ENCODE peak calls at places on chromosomes 1 and 21, in eight cellular contexts. One of them, this sample, is unnamed.
A peak's percentile ranks its signal among the peaks of the same experiment; 100 is the strongest.

GRCh38 chr1:1873186-1873585 is 17.7 kb downstream of the GNB1 start:
- DNase-seq in breast epithelium: no peak
- DNase-seq in mucosa of descending colon: peak; percentile 76
- DNase-seq in progenitor cell of endocrine pancreas: no peak
- DNase-seq in CD8-positive, alpha-beta T cell: no peak
- DNase-seq in HCT116: no peak
- DNase-seq in RWPE1: no peak
- DNase-seq in ovary: no peak
- DNase-seq in this sample: no peak

GRCh38 chr1:53330819-53331218 is 2.9 kb upstream of the LRP8 start:
- DNase-seq in CD8-positive, alpha-beta T cell: no peak
- DNase-seq in ovary: no peak
- DNase-seq in breast epithelium: peak; percentile 35
- DNase-seq in HCT116: no peak
- DNase-seq in mucosa of descending colon: no peak
- DNase-seq in RWPE1: no peak
- DNase-seq in progenitor cell of endocrine pancreas: no peak
- DNase-seq in this sample: no peak

GRCh38 chr1:87678221-87678715 is 349.6 kb downstream of the LMO4 start:
- DNase-seq in progenitor cell of endocrine pancreas: no peak
- DNase-seq in HCT116: no peak
- DNase-seq in CD8-positive, alpha-beta T cell: no peak
- DNase-seq in mucosa of descending colon: no peak
- DNase-seq in breast epithelium: no peak
- DNase-seq in ovary: no peak
- DNase-seq in RWPE1: no peak
- DNase-seq in this sample: no peak

GRCh38 chr1:83900530-83900929 is 98.4 kb downstream of the TTLL7 start:
- DNase-seq in HCT116: no peak
- DNase-seq in progenitor cell of endocrine pancreas: no peak
- DNase-seq in breast epithelium: no peak
- DNase-seq in CD8-positive, alpha-beta T cell: no peak
- DNase-seq in mucosa of descending colon: no peak
- DNase-seq in ovary: no peak
- DNase-seq in RWPE1: peak; percentile 52
- DNase-seq in this sample: no peak

GRCh38 chr1:226945106-226945857 is 5.2 kb downstream of the COQ8A start:
- DNase-seq in ovary: no peak
- DNase-seq in progenitor cell of endocrine pancreas: no peak
- DNase-seq in RWPE1: no peak
- DNase-seq in HCT116: no peak
- DNase-seq in mucosa of descending colon: peak; percentile 83
- DNase-seq in breast epithelium: no peak
- DNase-seq in CD8-positive, alpha-beta T cell: no peak
- DNase-seq in this sample: no peak

GRCh38 chr1:207983044-207983443 is 72.1 kb upstream of the CD34 start:
- DNase-seq in breast epithelium: no peak
- DNase-seq in mucosa of descending colon: peak; percentile 64
- DNase-seq in progenitor cell of endocrine pancreas: no peak
- DNase-seq in HCT116: no peak
- DNase-seq in CD8-positive, alpha-beta T cell: no peak
- DNase-seq in ovary: no peak
- DNase-seq in RWPE1: no peak
- DNase-seq in this sample: peak; percentile 46

GRCh38 chr21:44871576-44872265 is 1.8 kb downstream of the PTTG1IP start:
- DNase-seq in breast epithelium: no peak
- DNase-seq in mucosa of descending colon: peak; percentile 67
- DNase-seq in HCT116: no peak
- DNase-seq in progenitor cell of endocrine pancreas: no peak
- DNase-seq in RWPE1: peak; percentile 86
- DNase-seq in CD8-positive, alpha-beta T cell: no peak
- DNase-seq in ovary: peak; percentile 19
- DNase-seq in this sample: no peak

GRCh38 chr21:38247738-38248509 is 8.9 kb upstream of the KCNJ15 start:
- DNase-seq in breast epithelium: no peak
- DNase-seq in CD8-positive, alpha-beta T cell: no peak
- DNase-seq in mucosa of descending colon: no peak
- DNase-seq in RWPE1: no peak
- DNase-seq in HCT116: no peak
- DNase-seq in progenitor cell of endocrine pancreas: no peak
- DNase-seq in ovary: no peak
- DNase-seq in this sample: no peak

GRCh38 chr1:206952182-206952581 is 5.9 kb upstream of the PIGR start:
- DNase-seq in RWPE1: peak; percentile 56
- DNase-seq in HCT116: no peak
- DNase-seq in mucosa of descending colon: no peak
- DNase-seq in breast epithelium: no peak
- DNase-seq in ovary: no peak
- DNase-seq in progenitor cell of endocrine pancreas: no peak
- DNase-seq in CD8-positive, alpha-beta T cell: no peak
- DNase-seq in this sample: no peak

GRCh38 chr1:24929091-24929875 is 793 bp downstream of the RUNX3 start:
- DNase-seq in RWPE1: no peak
- DNase-seq in CD8-positive, alpha-beta T cell: peak; percentile 79
- DNase-seq in HCT116: no peak
- DNase-seq in breast epithelium: no peak
- DNase-seq in progenitor cell of endocrine pancreas: no peak
- DNase-seq in ovary: no peak
- DNase-seq in mucosa of descending colon: peak; percentile 61
- DNase-seq in this sample: no peak

GRCh38 chr1:33383974-33384767 is 46.7 kb downstream of the PHC2 start:
- DNase-seq in progenitor cell of endocrine pancreas: no peak
- DNase-seq in breast epithelium: no peak
- DNase-seq in mucosa of descending colon: no peak
- DNase-seq in HCT116: no peak
- DNase-seq in ovary: no peak
- DNase-seq in RWPE1: peak; percentile 43
- DNase-seq in CD8-positive, alpha-beta T cell: no peak
- DNase-seq in this sample: peak; percentile 62

GRCh38 chr1:1883092-1883858 is 7.6 kb downstream of the GNB1 start:
- DNase-seq in CD8-positive, alpha-beta T cell: no peak
- DNase-seq in breast epithelium: no peak
- DNase-seq in HCT116: no peak
- DNase-seq in ovary: no peak
- DNase-seq in mucosa of descending colon: peak; percentile 4
- DNase-seq in RWPE1: no peak
- DNase-seq in progenitor cell of endocrine pancreas: no peak
- DNase-seq in this sample: no peak

GRCh38 chr21:32190491-32191144 is 88.2 kb downstream of the MIS18A start:
- DNase-seq in ovary: no peak
- DNase-seq in progenitor cell of endocrine pancreas: no peak
- DNase-seq in breast epithelium: no peak
- DNase-seq in HCT116: no peak
- DNase-seq in CD8-positive, alpha-beta T cell: no peak
- DNase-seq in RWPE1: no peak
- DNase-seq in mucosa of descending colon: no peak
- DNase-seq in this sample: peak; percentile 53

GRCh38 chr1:19156676-19157075 is 53.4 kb downstream of the UBR4 start:
- DNase-seq in RWPE1: no peak
- DNase-seq in progenitor cell of endocrine pancreas: no peak
- DNase-seq in breast epithelium: no peak
- DNase-seq in mucosa of descending colon: peak; percentile 66
- DNase-seq in HCT116: no peak
- DNase-seq in ovary: no peak
- DNase-seq in CD8-positive, alpha-beta T cell: no peak
- DNase-seq in this sample: no peak

GRCh38 chr1:38243106-38243505 is 196.5 kb upstream of the POU3F1 start:
- DNase-seq in ovary: no peak
- DNase-seq in HCT116: no peak
- DNase-seq in breast epithelium: no peak
- DNase-seq in RWPE1: peak; percentile 46
- DNase-seq in CD8-positive, alpha-beta T cell: no peak
- DNase-seq in mucosa of descending colon: peak; percentile 80
- DNase-seq in progenitor cell of endocrine pancreas: no peak
- DNase-seq in this sample: no peak

GRCh38 chr21:34345892-34346291 is 17.9 kb upstream of the KCNE2 start:
- DNase-seq in breast epithelium: no peak
- DNase-seq in mucosa of descending colon: no peak
- DNase-seq in HCT116: no peak
- DNase-seq in RWPE1: no peak
- DNase-seq in progenitor cell of endocrine pancreas: no peak
- DNase-seq in ovary: no peak
- DNase-seq in CD8-positive, alpha-beta T cell: no peak
- DNase-seq in this sample: no peak

GRCh38 chr1:119714583-119714982 is 2.8 kb downstream of the PHGDH start:
- DNase-seq in breast epithelium: no peak
- DNase-seq in CD8-positive, alpha-beta T cell: no peak
- DNase-seq in RWPE1: no peak
- DNase-seq in ovary: no peak
- DNase-seq in HCT116: no peak
- DNase-seq in progenitor cell of endocrine pancreas: no peak
- DNase-seq in mucosa of descending colon: no peak
- DNase-seq in this sample: no peak

GRCh38 chr1:119718409-119718808 is 6.7 kb downstream of the PHGDH start:
- DNase-seq in RWPE1: no peak
- DNase-seq in progenitor cell of endocrine pancreas: no peak
- DNase-seq in mucosa of descending colon: no peak
- DNase-seq in CD8-positive, alpha-beta T cell: no peak
- DNase-seq in breast epithelium: no peak
- DNase-seq in HCT116: no peak
- DNase-seq in ovary: no peak
- DNase-seq in this sample: no peak

GRCh38 chr1:119713538-119714456 is 2.1 kb downstream of the PHGDH start:
- DNase-seq in breast epithelium: no peak
- DNase-seq in HCT116: no peak
- DNase-seq in ovary: no peak
- DNase-seq in RWPE1: no peak
- DNase-seq in progenitor cell of endocrine pancreas: no peak
- DNase-seq in CD8-positive, alpha-beta T cell: no peak
- DNase-seq in mucosa of descending colon: no peak
- DNase-seq in this sample: no peak

GRCh38 chr1:119713039-119713537 is 1.4 kb downstream of the PHGDH start:
- DNase-seq in ovary: peak; percentile 36
- DNase-seq in progenitor cell of endocrine pancreas: no peak
- DNase-seq in HCT116: no peak
- DNase-seq in breast epithelium: no peak
- DNase-seq in RWPE1: no peak
- DNase-seq in mucosa of descending colon: no peak
- DNase-seq in CD8-positive, alpha-beta T cell: no peak
- DNase-seq in this sample: no peak

DNA sequence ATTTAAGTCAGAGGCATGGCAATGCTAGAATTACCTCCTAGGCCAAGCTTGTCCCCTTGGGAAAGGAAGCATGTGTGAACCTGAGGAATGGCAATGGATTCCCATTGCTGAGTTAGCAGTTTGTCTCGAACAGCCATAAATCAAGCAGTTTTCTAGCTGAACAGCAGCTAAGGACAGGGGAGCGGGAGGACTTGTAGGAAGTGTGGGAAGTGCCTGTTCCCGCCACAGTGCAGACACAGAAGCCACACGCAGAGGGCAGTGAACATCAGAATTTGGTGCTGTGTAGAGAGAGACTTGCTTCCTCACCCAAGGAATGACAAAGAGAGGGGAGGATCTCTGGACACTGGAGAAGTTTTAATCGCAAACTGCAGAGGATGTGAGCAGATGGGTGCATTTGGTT is 3.8 kb downstream of the PHGDH start:
- DNase-seq in CD8-positive, alpha-beta T cell: no peak
- DNase-seq in ovary: no peak
- DNase-seq in breast epithelium: no peak
- DNase-seq in mucosa of descending colon: no peak
- DNase-seq in HCT116: no peak
- DNase-seq in progenitor cell of endocrine pancreas: no peak
- DNase-seq in RWPE1: no peak
- DNase-seq in this sample: no peak
- TF ChIP-seq CTCF in CD8-positive, alpha-beta T cell: no peak
- TF ChIP-seq CTCF in ovary: no peak
- TF ChIP-seq CTCF in breast epithelium: no peak
- TF ChIP-seq CTCF in mucosa of descending colon: no peak
- TF ChIP-seq CTCF in HCT116: no peak
- TF ChIP-seq CTCF in progenitor cell of endocrine pancreas: no peak
- TF ChIP-seq CTCF in RWPE1: no peak
- TF ChIP-seq CTCF in this sample: no peak

DNA sequence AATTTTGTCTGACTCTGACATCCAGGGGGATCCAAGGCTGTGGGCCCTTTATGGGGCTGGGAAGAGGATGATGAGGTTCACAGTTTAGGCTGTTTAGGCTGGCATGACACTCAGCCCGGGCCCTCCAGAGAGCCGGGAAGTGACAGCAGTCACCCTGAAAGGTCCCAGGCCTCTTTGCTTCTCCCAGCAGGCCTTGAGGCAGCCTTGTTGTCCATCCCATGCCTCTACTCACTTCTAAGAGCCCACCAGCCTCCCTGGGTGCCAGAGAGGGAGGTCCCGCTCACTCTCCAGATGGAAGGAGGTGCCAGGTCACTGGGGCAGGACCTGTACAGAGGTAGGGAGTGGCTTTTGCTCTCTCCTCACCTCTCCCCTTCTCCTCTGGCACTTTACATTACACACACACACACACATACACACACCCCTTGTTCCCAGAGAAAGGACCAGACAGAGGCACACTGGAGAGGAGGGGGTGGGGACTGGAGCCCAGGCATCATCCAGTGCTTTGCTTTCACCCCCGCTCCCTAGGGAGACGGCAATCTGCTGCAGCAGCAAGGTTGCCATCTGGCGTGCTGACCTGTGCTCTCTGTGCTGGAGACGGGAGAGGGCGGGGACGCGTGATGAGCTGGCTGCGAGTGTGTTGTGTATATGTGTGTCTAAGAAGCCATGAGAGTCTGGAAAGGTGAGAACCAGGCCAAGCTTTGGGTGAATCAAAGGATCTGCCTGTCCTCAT is 4.6 kb downstream of the KLHDC8A start:
- DNase-seq in HCT116: no peak
- DNase-seq in ovary: peak; percentile 78
- DNase-seq in RWPE1: peak; percentile 51
- DNase-seq in mucosa of descending colon: peak; percentile 80
- DNase-seq in CD8-positive, alpha-beta T cell: no peak
- DNase-seq in breast epithelium: no peak
- DNase-seq in progenitor cell of endocrine pancreas: no peak
- DNase-seq in this sample: no peak
- TF ChIP-seq CTCF in HCT116: no peak
- TF ChIP-seq CTCF in ovary: no peak
- TF ChIP-seq CTCF in RWPE1: no peak
- TF ChIP-seq CTCF in mucosa of descending colon: no peak
- TF ChIP-seq CTCF in CD8-positive, alpha-beta T cell: no peak
- TF ChIP-seq CTCF in breast epithelium: no peak
- TF ChIP-seq CTCF in progenitor cell of endocrine pancreas: no peak
- TF ChIP-seq CTCF in this sample: no peak

DNA sequence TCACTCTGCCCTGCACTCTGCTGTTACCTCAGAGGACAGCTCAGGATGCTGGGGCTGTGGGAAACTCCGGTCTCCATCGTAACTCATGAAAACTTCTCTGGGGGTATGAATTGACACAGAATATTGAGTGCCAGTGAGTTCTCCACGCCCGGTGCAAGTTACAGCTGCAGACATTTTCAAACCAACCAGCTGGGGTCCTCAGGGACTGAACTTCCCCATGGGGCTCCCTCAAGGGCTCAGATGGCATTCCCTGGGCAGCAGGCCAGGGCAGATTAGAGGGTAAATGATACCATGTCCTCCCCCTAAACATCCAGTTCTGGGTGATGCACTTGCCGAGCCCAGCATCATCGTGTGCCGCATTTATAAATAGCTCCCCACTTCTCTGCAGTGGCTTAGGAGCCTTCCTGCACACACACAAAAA is 27.8 kb upstream of the CCSAP start:
- DNase-seq in progenitor cell of endocrine pancreas: no peak
- DNase-seq in mucosa of descending colon: no peak
- DNase-seq in HCT116: no peak
- DNase-seq in CD8-positive, alpha-beta T cell: no peak
- DNase-seq in RWPE1: no peak
- DNase-seq in breast epithelium: no peak
- DNase-seq in ovary: no peak
- DNase-seq in this sample: peak; percentile 54
- TF ChIP-seq CTCF in progenitor cell of endocrine pancreas: no peak
- TF ChIP-seq CTCF in mucosa of descending colon: no peak
- TF ChIP-seq CTCF in HCT116: no peak
- TF ChIP-seq CTCF in CD8-positive, alpha-beta T cell: no peak
- TF ChIP-seq CTCF in RWPE1: no peak
- TF ChIP-seq CTCF in breast epithelium: no peak
- TF ChIP-seq CTCF in ovary: no peak
- TF ChIP-seq CTCF in this sample: no peak

GRCh38 chr21:18384771-18385170 is 18.8 kb downstream of the TMPRSS15 start:
- DNase-seq in CD8-positive, alpha-beta T cell: no peak
- DNase-seq in ovary: no peak
- DNase-seq in RWPE1: peak; percentile 13
- DNase-seq in HCT116: no peak
- DNase-seq in progenitor cell of endocrine pancreas: no peak
- DNase-seq in breast epithelium: no peak
- DNase-seq in mucosa of descending colon: no peak
- DNase-seq in this sample: no peak
- TF ChIP-seq CTCF in CD8-positive, alpha-beta T cell: no peak
- TF ChIP-seq CTCF in ovary: no peak
- TF ChIP-seq CTCF in RWPE1: peak; percentile 44
- TF ChIP-seq CTCF in HCT116: peak; percentile 19
- TF ChIP-seq CTCF in progenitor cell of endocrine pancreas: peak; percentile 70
- TF ChIP-seq CTCF in breast epithelium: no peak
- TF ChIP-seq CTCF in mucosa of descending colon: no peak
- TF ChIP-seq CTCF in this sample: peak; percentile 47